ENCODE peak calls at places on chromosomes 4 and X, in four cellular contexts. B is cardiac muscle cell; P is effector memory CD8-positive, alpha-beta T cell; R is foreskin fibroblast. Y is an unnamed sample.

GRCh38 chrX:45788941-45789348 is 588.3 kb upstream of the DIPK2B start:
- DNase-seq in B (no peak), P (no peak), R (peak), Y (no peak)

GRCh38 chrX:29661290-29661689 is 554.1 kb upstream of the MAGEB2 start:
- DNase-seq in B (no peak), P (no peak), R (peak), Y (no peak)

GRCh38 chr4:186170966-186171365 is 20.4 kb upstream of the CYP4V2 start:
- DNase-seq in B (no peak), P (no peak), R (no peak), Y (no peak)

GRCh38 chrX:100410901-100411801 is 1.1 kb upstream of the PCDH19 start:
- DNase-seq in B (peak), P (no peak), R (peak), Y (no peak)

GRCh38 chr4:189787216-189788031 is 153.2 kb upstream of the FRG1 start:
- DNase-seq in B (no peak), P (no peak), R (no peak), Y (no peak)

GRCh38 chr4:153115322-153116100 is 88.7 kb upstream of the TRIM2 start:
- DNase-seq in B (no peak), P (peak), R (peak), Y (peak)

GRCh38 chrX:154369453-154370299 is 4.8 kb downstream of the FLNA start:
- DNase-seq in B (peak), P (peak), R (peak), Y (peak)

GRCh38 chrX:119041175-119041574 is 31.6 kb upstream of the CT47C1 start:
- DNase-seq in B (peak), P (no peak), R (peak), Y (no peak)

GRCh38 chrX:96140796-96141195 is 543.8 kb upstream of the DIAPH2 start:
- DNase-seq in B (no peak), P (no peak), R (no peak), Y (no peak)

GRCh38 chrX:149720021-149720689 is 8.3 kb downstream of the MAGEA11 start:
- DNase-seq in B (no peak), P (no peak), R (no peak), Y (no peak)

GRCh38 chr4:41792166-41792565 is 43.6 kb upstream of the PHOX2B start:
- DNase-seq in B (no peak), P (no peak), R (no peak), Y (no peak)

GRCh38 chr4:161329852-161330251 is 833.9 kb downstream of the FSTL5 start:
- DNase-seq in B (no peak), P (no peak), R (no peak), Y (no peak)

GRCh38 chrX:112078606-112079005 is 4.0 kb downstream of the TRPC5 start:
- DNase-seq in B (no peak), P (no peak), R (no peak), Y (no peak)

GRCh38 chr4:150982557-150983233 is 32.4 kb downstream of the LRBA start:
- DNase-seq in B (no peak), P (no peak), R (no peak), Y (no peak)

GRCh38 chr4:11589676-11590075 is 161.0 kb upstream of the HS3ST1 start:
- DNase-seq in B (no peak), P (no peak), R (no peak), Y (no peak)

GRCh38 chr4:17560065-17560673 is 16.8 kb upstream of the LAP3 start:
- DNase-seq in B (no peak), P (no peak), R (no peak), Y (no peak)

GRCh38 chrX:119721487-119721886 is 28.5 kb upstream of the SEPTIN6 start:
- DNase-seq in B (no peak), P (no peak), R (no peak), Y (no peak)

GRCh38 chr4:153622093-153622492 is 62.0 kb upstream of the TLR2 start:
- DNase-seq in B (no peak), P (no peak), R (no peak), Y (no peak)

GRCh38 chr4:77015390-77015789 is 60.4 kb downstream of the CCNI start:
- DNase-seq in B (no peak), P (no peak), R (peak), Y (no peak)